ENCODE peak calls at places on chromosomes 13 and 19, in five cellular contexts. E is SK-N-SH, U is tibial artery, Q is endodermal cell, G is fibroblast of lung. O is an unnamed sample. For H3K9me3, the result is how much of the 10 kb centered on the place peaks cover.

GRCh38 chr13:26656919-26657318 is 99.4 kb downstream of the WASF3 start:
- DNase-seq in G (peak), Q (no peak), U (no peak), E (no peak), O (no peak)

GRCh38 chr19:3404324-3405260 is 38.2 kb downstream of the NFIC start:
- DNase-seq in E (peak), Q (peak), G (peak), U (peak), O (no peak)

GRCh38 chr13:42548731-42549554 is 25.0 kb upstream of the TNFSF11 start:
- DNase-seq in U (peak), E (no peak), Q (no peak), G (peak), O (no peak)

GRCh38 chr19:23116802-23117571 is at the start of gene ZNF730:
- DNase-seq in E (peak), G (peak), Q (peak), U (peak), O (peak)

GRCh38 chr13:113970810-113971470 is 2.9 kb downstream of the C13orf46 start:
- DNase-seq in E (no peak), Q (peak), G (peak), U (peak), O (no peak)

GRCh38 chr19:30540671-30541210 is 168.6 kb downstream of the ZNF536 start:
- DNase-seq in U (peak), Q (no peak), G (no peak), E (no peak), O (no peak)

GRCh38 chr19:4354897-4355296 is 11.5 kb downstream of the MPND start:
- DNase-seq in E (no peak), G (no peak), Q (no peak), U (no peak), O (no peak)

GRCh38 chr19:33391631-33392249 is 18.2 kb downstream of the CEBPG start:
- DNase-seq in Q (no peak), U (no peak), E (peak), G (no peak), O (peak)

GRCh38 chr19:17522988-17523872 is 11.8 kb downstream of the PGLS start:
- DNase-seq in G (no peak), E (no peak), U (peak), Q (peak), O (no peak)

GRCh38 chr19:55563261-55563690 is 17.4 kb downstream of the ZNF579 start:
- DNase-seq in G (peak), Q (no peak), E (peak), U (no peak), O (no peak)

GRCh38 chr19:50710094-50710493 is 9.5 kb downstream of the SHANK1 start:
- DNase-seq in U (no peak), E (no peak), Q (no peak), G (no peak), O (peak)

GRCh38 chr13:18943721-18944391 is 237.8 kb downstream of the TUBA3C start:
- DNase-seq in G (no peak), E (no peak), U (peak), Q (no peak), O (no peak)

GRCh38 chr13:23445794-23446193 is 12.3 kb upstream of the SACS start:
- DNase-seq in Q (no peak), E (no peak), U (no peak), G (no peak), O (no peak)

GRCh38 chr13:56837161-56837560 is 303.6 kb upstream of the PRR20A start:
- DNase-seq in Q (no peak), G (no peak), E (no peak), U (no peak), O (no peak)

GRCh38 chr13:77660841-77661250 is 36.6 kb upstream of the SLAIN1 start:
- DNase-seq in Q (no peak), E (no peak), G (no peak), U (no peak), O (no peak)

GRCh38 chr19:16825312-16826168 is 3.7 kb upstream of the SIN3B start:
- DNase-seq in G (peak), E (peak), Q (peak), U (no peak), O (peak)

GRCh38 chr13:19673473-19674430 is 40.3 kb downstream of the MPHOSPH8 start:
- DNase-seq in G (peak), Q (no peak), E (no peak), U (no peak), O (no peak)

GRCh38 chr13:107865643-107866006 is 349.7 kb downstream of the LIG4 start:
- DNase-seq in U (no peak), G (peak), Q (no peak), E (no peak), O (no peak)

GRCh38 chr13:29021311-29021710 is 201.2 kb downstream of the MTUS2 start:
- DNase-seq in G (no peak), E (no peak), U (no peak), Q (no peak), O (no peak)

GRCh38 chr13:113398963-113399754 is 35.2 kb upstream of the GRTP1 start:
- DNase-seq in E (no peak), U (peak), G (peak), Q (peak), O (no peak)

GRCh38 chr19:4431808-4432674 is 25.6 kb downstream of the UBXN6 start:
- DNase-seq in G (no peak), Q (peak), U (no peak), E (no peak), O (no peak)

GRCh38 chr19:10290876-10291553 is 1.3 kb downstream of the ICAM5 start:
- DNase-seq in E (peak), U (no peak), Q (peak), G (no peak), O (no peak)

GRCh38 chr19:15166700-15167099 is 34.1 kb downstream of the NOTCH3 start:
- DNase-seq in G (no peak), Q (no peak), E (no peak), U (no peak), O (no peak)

GRCh38 chr19:56751078-56751489 is 79.5 kb upstream of the ZNF835 start:
- DNase-seq in G (no peak), U (no peak), Q (no peak), E (peak), O (no peak)

GRCh38 chr13:51063909-51064308 is 47.2 kb downstream of the C13orf42 start:
- DNase-seq in G (no peak), U (no peak), Q (peak), E (no peak), O (no peak)

GRCh38 chr19:13825489-13826475 is 30.5 kb downstream of the ZSWIM4 start:
- DNase-seq in G (no peak), E (peak), U (no peak), Q (peak), O (peak)
- TF ChIP-seq CTCF in G (no peak), E (peak), U (no peak), Q (peak), O (no peak)

DNA sequence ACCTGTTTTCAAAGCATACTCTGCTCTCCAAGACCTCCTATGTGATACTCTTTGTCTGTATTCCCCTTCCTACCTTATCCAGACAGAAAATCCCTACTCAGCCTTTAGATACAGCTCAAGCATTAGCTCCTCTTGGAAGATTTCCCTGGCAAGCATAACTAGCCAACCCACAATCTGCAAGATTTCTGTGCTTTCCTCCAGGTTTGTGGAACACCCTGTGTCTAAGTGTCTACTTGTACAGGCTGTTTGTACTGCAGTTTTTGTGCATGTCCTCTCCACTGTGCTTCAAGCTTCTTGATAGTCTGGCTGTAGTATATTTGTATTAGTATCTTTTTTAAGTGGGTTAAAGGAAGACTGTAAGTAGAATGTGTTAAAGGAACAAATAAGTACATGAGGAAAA is 203.7 kb downstream of the RFC3 start:
- DNase-seq in G (no peak), Q (no peak), E (no peak), U (no peak), O (no peak)
- H3K4me3 ChIP-seq in G (no peak), Q (no peak), E (no peak), U (no peak), O (no peak)

DNA sequence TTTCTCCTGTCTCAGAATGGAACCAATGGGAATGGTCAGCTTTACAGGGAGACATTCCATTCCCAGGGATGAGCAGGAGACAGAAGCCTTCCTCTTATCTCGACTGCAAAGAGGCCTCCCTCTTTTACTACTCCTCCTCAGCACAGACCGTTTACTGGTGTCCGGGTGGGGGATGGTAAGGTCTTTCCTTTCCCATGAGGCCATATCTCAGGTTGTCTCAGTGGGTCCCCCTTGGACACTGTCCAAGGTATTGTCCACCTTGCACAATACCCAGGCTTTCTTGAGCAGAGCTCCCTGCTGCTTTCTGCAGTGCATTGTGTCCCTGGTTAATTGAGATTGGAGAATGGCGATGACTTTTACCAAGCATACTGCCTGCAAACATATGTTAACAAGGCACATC is 7.5 kb upstream of the ZNF808 start:
- DNase-seq in Q (peak), U (no peak), E (no peak), G (no peak), O (no peak)
- H3K9me3 ChIP-seq in Q (under half), U (under half), E (under half), G (under half), O (under half)

DNA sequence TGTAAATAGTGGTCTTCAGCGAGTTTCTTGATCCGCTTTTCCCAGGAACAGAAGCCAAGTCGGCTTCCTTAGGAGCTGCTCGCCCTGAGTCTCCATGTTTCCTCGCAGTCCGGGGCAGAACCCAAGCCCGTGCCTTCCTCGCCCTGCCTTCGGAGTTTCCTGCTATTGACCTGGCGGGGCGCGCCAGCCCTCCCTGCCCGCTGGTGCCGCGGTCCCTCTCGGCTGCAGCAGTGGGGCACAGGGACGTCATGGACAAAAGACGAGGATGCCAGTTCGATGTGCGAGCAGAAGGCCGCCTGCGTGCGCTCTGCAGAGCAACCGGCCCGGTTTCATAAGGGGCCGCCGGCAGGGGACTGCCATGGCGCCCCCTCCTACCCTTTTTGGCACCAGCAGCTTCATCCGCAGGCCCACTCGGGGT is 156.6 kb downstream of the TM9SF2 start:
- DNase-seq in E (peak), Q (peak), U (peak), G (peak), O (no peak)
- TF ChIP-seq CTCF in E (no peak), Q (peak), U (no peak), G (peak), O (no peak)

GRCh38 chr13:32135655-32136054 is 104.1 kb downstream of the FRY start:
- DNase-seq in G (peak), E (no peak), Q (no peak), U (no peak), O (no peak)

GRCh38 chr13:32134991-32135390 is 103.4 kb downstream of the FRY start:
- DNase-seq in E (no peak), Q (no peak), G (peak), U (no peak), O (no peak)

GRCh38 chr13:32136716-32137115 is 105.1 kb downstream of the FRY start:
- DNase-seq in U (no peak), G (no peak), E (no peak), Q (no peak), O (no peak)

GRCh38 chr13:32136061-32136460 is 104.5 kb downstream of the FRY start:
- DNase-seq in U (no peak), Q (no peak), G (peak), E (no peak), O (no peak)

DNA sequence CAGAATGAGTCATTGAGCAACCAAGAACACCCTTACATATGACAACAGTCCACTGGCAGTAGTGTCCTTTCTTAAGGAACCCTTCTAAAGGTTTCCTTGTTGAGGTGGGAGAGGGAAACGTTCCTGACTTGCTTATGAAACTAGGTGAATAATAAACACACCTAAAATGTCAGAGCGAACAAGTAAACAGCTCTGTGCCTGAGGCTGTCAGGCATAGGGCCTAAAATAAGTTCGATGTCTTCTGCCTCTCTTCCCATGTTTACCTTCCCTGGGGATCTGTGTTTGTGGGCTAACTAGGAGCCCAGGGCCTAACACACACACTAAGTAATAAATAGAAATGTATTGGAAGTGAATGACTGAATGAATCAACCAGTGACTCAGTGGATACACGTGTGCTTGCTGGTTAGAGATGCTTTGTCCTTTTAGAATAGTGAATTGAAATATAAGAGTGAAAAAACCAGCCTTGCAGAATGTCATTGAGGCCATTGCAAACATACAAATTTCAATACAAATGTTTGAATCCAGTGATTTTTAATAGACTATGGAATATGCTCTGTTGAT is 102.7 kb downstream of the FRY start:
- DNase-seq in Q (no peak), E (no peak), G (peak), U (no peak), O (no peak)
- H3K4me3 ChIP-seq in Q (no peak), E (no peak), G (no peak), U (no peak), O (no peak)